ENCODE peak calls at places on chromosomes 5 and 9, in seven cellular contexts. B, X, T, R, W, J and V are unnamed samples.

GRCh38 chr9:125434986-125435775 is 173.6 kb downstream of the GAPVD1 start:
- DNase-seq in B (no peak), X (no peak), T (no peak), R (no peak), W (no peak), J (no peak), V (no peak)

GRCh38 chr5:100647461-100648230 is 112.5 kb downstream of the FAM174A start:
- DNase-seq in B (no peak), X (no peak), T (no peak), R (no peak), W (no peak), J (no peak), V (no peak)

GRCh38 chr5:153813871-153814270 is 224.8 kb downstream of the FAM114A2 start:
- DNase-seq in B (no peak), X (no peak), T (no peak), R (no peak), W (no peak), J (no peak), V (no peak)

GRCh38 chr9:95383198-95383673 is 65.7 kb upstream of the FANCC start:
- DNase-seq in B (peak), X (peak), T (no peak), R (no peak), W (no peak), J (peak), V (no peak)

GRCh38 chr9:32431940-32432555 is 47.6 kb downstream of the ACO1 start:
- DNase-seq in B (peak), X (peak), T (peak), R (peak), W (no peak), J (peak), V (no peak)

GRCh38 chr5:143887901-143888648 is 76.1 kb downstream of the HMHB1 start:
- DNase-seq in B (no peak), X (no peak), T (no peak), R (no peak), W (no peak), J (no peak), V (no peak)

GRCh38 chr9:69532359-69532758 is 139.8 kb downstream of the APBA1 start:
- DNase-seq in B (no peak), X (no peak), T (no peak), R (peak), W (no peak), J (no peak), V (no peak)

GRCh38 chr9:86968258-86968920 is 21.1 kb upstream of the GAS1 start:
- DNase-seq in B (no peak), X (no peak), T (no peak), R (no peak), W (no peak), J (no peak), V (no peak)

GRCh38 chr5:61362796-61363364 is 30.8 kb downstream of the ZSWIM6 start:
- DNase-seq in B (no peak), X (no peak), T (no peak), R (no peak), W (no peak), J (peak), V (no peak)

GRCh38 chr5:43851741-43852140 is 248.8 kb downstream of the NNT start:
- DNase-seq in B (no peak), X (no peak), T (no peak), R (no peak), W (no peak), J (no peak), V (no peak)

GRCh38 chr5:171762841-171763408 is 22.7 kb upstream of the SMIM23 start:
- DNase-seq in B (no peak), X (no peak), T (no peak), R (no peak), W (no peak), J (no peak), V (no peak)

GRCh38 chr5:132812123-132812948 is 766 bp upstream of the SOWAHA start:
- DNase-seq in B (no peak), X (no peak), T (no peak), R (no peak), W (no peak), J (no peak), V (no peak)

GRCh38 chr5:78747703-78748359 is 99.3 kb upstream of the LHFPL2 start:
- DNase-seq in B (no peak), X (no peak), T (no peak), R (no peak), W (no peak), J (no peak), V (no peak)

GRCh38 chr9:6049798-6050197 is 34.4 kb upstream of the RANBP6 start:
- DNase-seq in B (peak), X (peak), T (peak), R (no peak), W (peak), J (no peak), V (no peak)

GRCh38 chr5:113330533-113331200 is 104.1 kb downstream of the TSSK1B start:
- DNase-seq in B (peak), X (peak), T (no peak), R (peak), W (no peak), J (no peak), V (no peak)

GRCh38 chr5:172098883-172099282 is 89.1 kb downstream of the STK10 start:
- DNase-seq in B (no peak), X (no peak), T (no peak), R (no peak), W (no peak), J (no peak), V (no peak)

GRCh38 chr9:135006911-135007570 is 80.4 kb upstream of the OLFM1 start:
- DNase-seq in B (no peak), X (no peak), T (no peak), R (no peak), W (no peak), J (no peak), V (no peak)

GRCh38 chr5:90528704-90529233 is 615 bp downstream of the LYSMD3 start:
- DNase-seq in B (no peak), X (no peak), T (no peak), R (peak), W (no peak), J (no peak), V (no peak)

GRCh38 chr5:135916638-135917263 is 21.1 kb upstream of the IL9 start:
- DNase-seq in B (no peak), X (no peak), T (no peak), R (no peak), W (no peak), J (no peak), V (no peak)

GRCh38 chr9:114678130-114678529 is 3.9 kb downstream of the TEX48 start:
- DNase-seq in B (no peak), X (no peak), T (no peak), R (no peak), W (no peak), J (no peak), V (no peak)

GRCh38 chr9:123268240-123268949 is at the start of gene STRBP:
- DNase-seq in B (peak), X (peak), T (peak), R (peak), W (peak), J (peak), V (peak)

GRCh38 chr5:112419050-112419595 is at the start of gene EPB41L4A:
- DNase-seq in B (no peak), X (no peak), T (no peak), R (peak), W (no peak), J (peak), V (no peak)

GRCh38 chr5:116681334-116682013 is 106.9 kb upstream of the SEMA6A start:
- DNase-seq in B (no peak), X (no peak), T (no peak), R (no peak), W (peak), J (no peak), V (no peak)

GRCh38 chr5:124059200-124059599 is 547.2 kb downstream of the CSNK1G3 start:
- DNase-seq in B (no peak), X (no peak), T (no peak), R (no peak), W (no peak), J (no peak), V (no peak)

GRCh38 chr9:26722755-26723154 is 169.8 kb downstream of the CAAP1 start:
- DNase-seq in B (no peak), X (no peak), T (no peak), R (no peak), W (no peak), J (no peak), V (no peak)

GRCh38 chr9:74006935-74007334 is 490.2 kb upstream of the RORB start:
- DNase-seq in B (no peak), X (no peak), T (no peak), R (peak), W (no peak), J (no peak), V (no peak)

GRCh38 chr9:137690939-137691647 is 72.3 kb downstream of the EHMT1 start:
- DNase-seq in B (no peak), X (no peak), T (no peak), R (no peak), W (no peak), J (no peak), V (no peak)

GRCh38 chr9:137694236-137694959 is 75.6 kb downstream of the EHMT1 start:
- DNase-seq in B (no peak), X (no peak), T (no peak), R (no peak), W (no peak), J (no peak), V (no peak)

GRCh38 chr9:137688725-137689124 is 69.9 kb downstream of the EHMT1 start:
- DNase-seq in B (no peak), X (peak), T (no peak), R (no peak), W (no peak), J (no peak), V (no peak)

GRCh38 chr9:137689745-137690529 is 71.1 kb downstream of the EHMT1 start:
- DNase-seq in B (no peak), X (peak), T (no peak), R (no peak), W (no peak), J (no peak), V (no peak)

DNA sequence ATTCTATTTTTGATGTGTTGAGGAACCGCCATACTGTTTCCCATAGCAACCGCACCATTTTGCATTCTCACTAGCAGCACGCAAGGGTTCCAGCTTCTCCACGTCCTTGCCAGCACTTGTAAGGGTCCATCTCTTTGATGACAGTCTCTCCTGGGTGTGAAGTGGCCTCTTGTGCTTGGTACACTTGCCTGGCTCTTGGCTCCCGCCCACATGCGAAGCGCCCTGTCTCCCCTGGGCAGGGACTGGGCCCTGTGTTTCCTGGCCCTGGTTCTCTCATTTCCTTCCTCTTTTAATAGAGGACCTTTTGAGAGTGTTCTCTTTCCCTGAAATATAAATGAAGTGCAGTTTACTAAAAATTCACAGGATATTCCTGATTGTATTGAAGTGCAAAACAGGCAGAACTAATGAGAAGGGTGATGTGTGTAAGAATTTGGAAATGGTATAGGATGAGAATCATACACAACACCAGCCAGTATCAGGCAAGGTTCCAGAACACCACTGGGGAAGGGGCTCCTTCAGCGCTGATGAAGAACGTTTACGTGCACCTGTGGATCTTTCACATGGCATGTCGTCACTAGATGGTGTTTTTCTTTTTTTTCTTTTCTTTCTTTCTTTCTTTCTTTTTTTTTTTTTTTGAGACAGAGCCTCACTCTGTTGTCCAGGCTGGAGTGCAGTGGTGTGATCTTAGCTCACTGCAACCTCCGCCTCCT is 73.0 kb downstream of the EHMT1 start:
- DNase-seq in B (no peak), X (no peak), T (no peak), R (no peak), W (no peak), J (no peak), V (no peak)
- TF ChIP-seq POLR2AphosphoS5 in B (no peak), X (no peak), T (no peak), R (no peak), W (no peak), J (no peak), V (no peak)

GRCh38 chr5:108119123-108119522 is 262.8 kb downstream of the FBXL17 start:
- DNase-seq in B (no peak), X (no peak), T (no peak), R (no peak), W (no peak), J (no peak), V (no peak)
- TF ChIP-seq SIN3A in B (no peak), X (no peak), T (no peak), R (no peak), W (no peak), J (no peak), V (no peak)

GRCh38 chr9:113587471-113588031 is 124.0 kb downstream of the RGS3 start:
- DNase-seq in B (no peak), X (no peak), T (peak), R (peak), W (no peak), J (peak), V (no peak)
- TF ChIP-seq CTCF in B (no peak), X (peak), T (peak), R (peak), W (no peak), J (peak), V (no peak)

GRCh38 chr9:101601904-101602765 is 7.4 kb upstream of the PPP3R2 start:
- DNase-seq in B (peak), X (peak), T (peak), R (peak), W (no peak), J (no peak), V (no peak)
- TF ChIP-seq POLR2AphosphoS5 in B (no peak), X (no peak), T (no peak), R (no peak), W (no peak), J (no peak), V (no peak)

GRCh38 chr5:84168841-84169240 is 215.8 kb downstream of the EDIL3 start:
- DNase-seq in B (no peak), X (no peak), T (no peak), R (no peak), W (no peak), J (no peak), V (no peak)
- TF ChIP-seq SIN3A in B (no peak), X (no peak), T (no peak), R (no peak), W (no peak), J (no peak), V (no peak)

GRCh38 chr9:129697111-129697955 is 31.9 kb downstream of the PRRX2 start:
- DNase-seq in B (no peak), X (no peak), T (peak), R (peak), W (no peak), J (peak), V (no peak)
- TF ChIP-seq CTCF in B (no peak), X (no peak), T (no peak), R (no peak), W (no peak), J (no peak), V (no peak)

DNA sequence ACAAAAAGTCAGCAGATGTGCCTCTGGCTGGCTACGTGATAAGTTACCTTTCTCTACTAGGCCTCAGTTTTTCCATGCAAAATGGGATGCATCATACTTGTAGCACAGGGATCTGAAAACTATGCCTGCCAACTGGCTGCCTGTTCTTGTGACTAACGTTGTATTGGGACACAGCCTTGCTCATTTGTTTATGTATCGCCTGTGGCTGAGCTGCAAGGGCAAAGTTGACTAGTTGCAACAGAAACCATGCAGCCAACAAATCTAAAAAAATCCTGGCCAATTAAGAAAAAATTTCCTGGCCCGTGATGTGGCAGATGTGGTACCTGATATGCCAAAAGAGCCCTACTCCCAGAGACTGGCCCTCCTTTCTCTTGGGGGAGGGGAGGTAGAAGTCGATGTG is 131.3 kb downstream of the SEC61B start:
- DNase-seq in B (no peak), X (no peak), T (no peak), R (no peak), W (no peak), J (no peak), V (no peak)
- TF ChIP-seq POLR2AphosphoS5 in B (no peak), X (no peak), T (no peak), R (no peak), W (no peak), J (no peak), V (no peak)

GRCh38 chr9:79193506-79194223 is 378.1 kb upstream of the TLE4 start:
- DNase-seq in B (no peak), X (no peak), T (no peak), R (no peak), W (no peak), J (no peak), V (no peak)

GRCh38 chr9:79184821-79185220 is 386.9 kb upstream of the TLE4 start:
- DNase-seq in B (no peak), X (no peak), T (no peak), R (no peak), W (no peak), J (no peak), V (no peak)

GRCh38 chr9:79185866-79186265 is 385.9 kb upstream of the TLE4 start:
- DNase-seq in B (no peak), X (no peak), T (no peak), R (no peak), W (no peak), J (no peak), V (no peak)

GRCh38 chr9:79193001-79193400 is 378.8 kb upstream of the TLE4 start:
- DNase-seq in B (no peak), X (no peak), T (no peak), R (no peak), W (no peak), J (no peak), V (no peak)

DNA sequence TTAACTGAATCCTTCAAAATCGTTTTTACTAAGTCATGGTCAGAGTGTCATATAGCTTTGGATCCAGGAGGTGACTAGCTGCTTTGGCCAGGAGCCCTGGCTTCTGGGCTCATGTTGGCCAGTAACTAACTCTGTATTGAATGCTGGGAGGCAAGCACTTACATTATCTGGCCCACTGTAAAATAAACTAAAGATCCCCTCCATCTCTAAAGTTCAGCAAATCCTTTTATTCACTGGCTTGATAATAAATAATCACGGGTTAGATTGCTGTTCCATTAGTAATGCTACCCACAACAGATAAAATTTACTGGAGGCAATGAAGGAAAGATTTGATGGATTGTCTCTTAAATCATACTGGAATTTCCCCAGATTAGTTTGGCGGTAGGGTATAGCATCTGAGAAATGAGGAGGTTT is 382.2 kb upstream of the TLE4 start:
- DNase-seq in B (no peak), X (no peak), T (no peak), R (peak), W (no peak), J (no peak), V (no peak)
- TF ChIP-seq SIN3A in B (no peak), X (no peak), T (no peak), R (no peak), W (no peak), J (no peak), V (no peak)

GRCh38 chr9:97638666-97639065 is 5.0 kb downstream of the NCBP1 start:
- DNase-seq in B (no peak), X (peak), T (no peak), R (no peak), W (no peak), J (no peak), V (no peak)
- TF ChIP-seq CTCF in B (peak), X (peak), T (peak), R (peak), W (peak), J (no peak), V (peak)